ENCODE peak calls at places on chromosomes 13 and 19, in four cellular contexts. D is stimulated activated CD4-positive, alpha-beta T cell treated with anti-CD3 and anti-CD28 coated beads, Interleukin-2, amount 100 ng/mL, for 48 hours; M is T-helper 22 cell; A is NCI-H1092. Y is an unnamed sample.

GRCh38 chr13:29543230-29544215 is 52.0 kb downstream of the SLC7A1 start:
- DNase-seq in D (peak), M (no peak), A (no peak), Y (peak)

GRCh38 chr19:57789288-57789687 is 19.8 kb downstream of the ZNF586 start:
- DNase-seq in M (no peak), A (no peak), D (no peak), Y (no peak)

GRCh38 chr19:49556412-49557398 is 23.7 kb downstream of the NOSIP start:
- DNase-seq in D (no peak), M (peak), A (no peak), Y (no peak)

GRCh38 chr13:36313047-36313969 is 15.7 kb upstream of the CCDC169 start:
- DNase-seq in A (no peak), M (no peak), D (no peak), Y (peak)

GRCh38 chr13:87122551-87122950 is 548.6 kb upstream of the SLITRK5 start:
- DNase-seq in A (no peak), M (no peak), D (no peak), Y (no peak)

GRCh38 chr19:656751-657559 is 6.1 kb downstream of the RNF126 start:
- DNase-seq in A (no peak), M (no peak), D (no peak), Y (no peak)

GRCh38 chr13:30802953-30803478 is 67.7 kb downstream of the ALOX5AP start:
- DNase-seq in A (peak), D (peak), M (peak), Y (peak)

GRCh38 chr13:74629985-74630384 is 495.8 kb upstream of the KLF12 start:
- DNase-seq in D (no peak), A (no peak), M (no peak), Y (no peak)

GRCh38 chr19:4229179-4229931 is at the start of gene EBI3:
- DNase-seq in D (peak), M (no peak), A (no peak), Y (peak)

GRCh38 chr19:13208131-13208963 is 58.1 kb downstream of the IER2 start:
- DNase-seq in M (no peak), A (no peak), D (peak), Y (peak)

GRCh38 chr13:29171244-29171643 is 351.1 kb downstream of the MTUS2 start:
- DNase-seq in M (no peak), A (no peak), D (no peak), Y (no peak)

GRCh38 chr13:26344980-26345379 is 91.1 kb downstream of the CDK8 start:
- DNase-seq in D (no peak), A (no peak), M (no peak), Y (peak)

GRCh38 chr19:6423499-6424189 is 967 bp downstream of the KHSRP start:
- DNase-seq in M (no peak), A (no peak), D (peak), Y (peak)

GRCh38 chr13:98372886-98373285 is 195.8 kb upstream of the RNF113B start:
- DNase-seq in M (no peak), A (no peak), D (no peak), Y (peak)

GRCh38 chr13:75479102-75479501 is 2.9 kb downstream of the TBC1D4 start:
- DNase-seq in A (no peak), M (no peak), D (no peak), Y (peak)

GRCh38 chr19:7550987-7551761 is 15.7 kb downstream of the PNPLA6 start:
- DNase-seq in A (no peak), M (no peak), D (peak), Y (peak)

GRCh38 chr19:1252221-1252817 is 3.9 kb downstream of the MIDN start:
- DNase-seq in A (no peak), M (no peak), D (no peak), Y (peak)

GRCh38 chr19:13072206-13072898 is 30.3 kb downstream of the LYL1 start:
- DNase-seq in M (no peak), A (no peak), D (no peak), Y (no peak)

GRCh38 chr19:49921871-49922755 is 6.9 kb upstream of the ATF5 start:
- DNase-seq in A (no peak), D (no peak), M (no peak), Y (peak)

GRCh38 chr13:32415019-32415418 is 12.9 kb downstream of the N4BP2L1 start:
- DNase-seq in A (no peak), D (peak), M (no peak), Y (peak)

GRCh38 chr13:25958983-25959382 is 92.8 kb downstream of the SHISA2 start:
- DNase-seq in A (no peak), M (no peak), D (no peak), Y (no peak)

GRCh38 chr19:55720214-55720746 is 17.9 kb downstream of the NLRP9 start:
- DNase-seq in D (no peak), A (no peak), M (no peak), Y (no peak)

GRCh38 chr19:5083547-5083965 is 114.6 kb downstream of the KDM4B start:
- DNase-seq in M (no peak), D (no peak), A (no peak), Y (no peak)

GRCh38 chr13:43003729-43004128 is 11.7 kb upstream of the EPSTI1 start:
- DNase-seq in A (no peak), M (no peak), D (no peak), Y (no peak)

GRCh38 chr19:16801599-16801998 is 27.6 kb upstream of the SIN3B start:
- DNase-seq in M (no peak), D (no peak), A (no peak), Y (peak)